ENCODE peak calls at places on chromosomes 7 and 10, in six cellular contexts. B, R, S, P, J and O are unnamed samples.

GRCh38 chr7:17599733-17600685 is 301.6 kb downstream of the AHR start:
- DNase-seq in B (no peak), R (no peak), S (peak), P (peak), J (peak), O (peak)

GRCh38 chr7:50497068-50497642 is 47.0 kb upstream of the FIGNL1 start:
- DNase-seq in B (no peak), R (no peak), S (peak), P (peak), J (no peak), O (no peak)

GRCh38 chr10:62019685-62020361 is 118.3 kb downstream of the ARID5B start:
- DNase-seq in B (no peak), R (no peak), S (no peak), P (peak), J (no peak), O (no peak)

GRCh38 chr10:12320892-12321291 is 28.5 kb upstream of the CAMK1D start:
- DNase-seq in B (no peak), R (no peak), S (no peak), P (no peak), J (no peak), O (no peak)

GRCh38 chr10:46048152-46048551 is 2.1 kb upstream of the MSMB start:
- DNase-seq in B (no peak), R (no peak), S (no peak), P (no peak), J (no peak), O (no peak)

GRCh38 chr10:93461124-93461806 is 20.9 kb downstream of the MYOF start:
- DNase-seq in B (no peak), R (no peak), S (no peak), P (peak), J (peak), O (no peak)

GRCh38 chr7:14504134-14504533 is 398.4 kb downstream of the DGKB start:
- DNase-seq in B (no peak), R (no peak), S (no peak), P (no peak), J (no peak), O (no peak)

GRCh38 chr10:80429521-80429966 is 21.2 kb downstream of the PRXL2A start:
- DNase-seq in B (no peak), R (no peak), S (no peak), P (peak), J (no peak), O (no peak)

GRCh38 chr10:94546058-94546595 is 539 bp downstream of the HELLS start:
- DNase-seq in B (no peak), R (no peak), S (peak), P (peak), J (no peak), O (no peak)

GRCh38 chr7:108335264-108335918 is 120.8 kb downstream of the NRCAM start:
- DNase-seq in B (no peak), R (no peak), S (peak), P (peak), J (no peak), O (no peak)

GRCh38 chr7:30074422-30075030 is 46.3 kb downstream of the PLEKHA8 start:
- DNase-seq in B (no peak), R (no peak), S (peak), P (peak), J (peak), O (peak)

GRCh38 chr7:159033473-159033825 is 111.2 kb downstream of the VIPR2 start:
- DNase-seq in B (no peak), R (peak), S (no peak), P (no peak), J (no peak), O (no peak)

GRCh38 chr7:80960228-80960627 is 41.4 kb upstream of the SEMA3C start:
- DNase-seq in B (no peak), R (no peak), S (no peak), P (no peak), J (no peak), O (no peak)

GRCh38 chr10:109456566-109457361 is 466.5 kb downstream of the XPNPEP1 start:
- DNase-seq in B (no peak), R (no peak), S (peak), P (no peak), J (no peak), O (no peak)

GRCh38 chr7:45456747-45457146 is 117.4 kb upstream of the ADCY1 start:
- DNase-seq in B (no peak), R (no peak), S (peak), P (no peak), J (peak), O (no peak)

GRCh38 chr10:90075995-90076394 is 374.6 kb downstream of the KIF20B start:
- DNase-seq in B (no peak), R (no peak), S (no peak), P (no peak), J (no peak), O (no peak)

GRCh38 chr10:2278391-2278790 is 541.1 kb upstream of the ADARB2 start:
- DNase-seq in B (no peak), R (no peak), S (no peak), P (no peak), J (no peak), O (no peak)

GRCh38 chr7:24214670-24215069 is 69.3 kb upstream of the NPY start:
- DNase-seq in B (no peak), R (no peak), S (no peak), P (no peak), J (no peak), O (no peak)

GRCh38 chr10:113643183-113643582 is 20.7 kb downstream of the NRAP start:
- DNase-seq in B (no peak), R (no peak), S (no peak), P (no peak), J (no peak), O (no peak)

DNA sequence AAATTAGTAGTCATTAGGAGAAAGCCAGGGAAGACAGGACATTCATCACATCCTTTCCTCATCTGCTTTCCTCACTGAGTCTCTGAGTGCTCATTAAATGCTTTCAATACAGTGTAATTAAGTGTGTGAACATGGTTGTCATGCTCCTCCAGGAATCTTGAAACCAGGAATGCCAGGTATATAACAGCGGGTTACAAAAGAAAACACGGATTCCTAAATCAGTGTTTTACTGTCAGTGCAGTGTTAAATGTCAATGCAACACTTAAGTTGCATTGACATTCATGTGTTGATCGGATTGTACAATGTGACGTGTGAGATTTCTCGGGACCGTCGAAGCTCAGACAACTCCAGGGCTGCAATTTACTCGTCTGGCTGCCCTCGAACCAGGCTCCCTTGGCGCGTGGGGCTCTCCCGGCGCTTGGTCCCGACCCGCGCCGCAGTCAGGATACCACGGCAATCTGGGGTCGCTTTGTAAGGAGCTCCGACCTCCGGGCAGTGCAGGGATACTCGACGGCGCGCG is 455 bp upstream of the SPAG6 start:
- DNase-seq in B (no peak), R (no peak), S (no peak), P (no peak), J (no peak), O (no peak)
- H3K4me3 ChIP-seq in B (no peak), R (no peak), S (peak), P (no peak), J (no peak), O (no peak)

GRCh38 chr10:16999665-17000451 is 129.8 kb downstream of the CUBN start:
- DNase-seq in B (peak), R (no peak), S (peak), P (peak), J (no peak), O (peak)
- H3K4me3 ChIP-seq in B (no peak), R (no peak), S (no peak), P (no peak), J (no peak), O (no peak)

GRCh38 chr7:25732771-25733217 is 419.2 kb upstream of the NFE2L3 start:
- DNase-seq in B (no peak), R (no peak), S (no peak), P (no peak), J (no peak), O (no peak)
- H3K4me3 ChIP-seq in B (no peak), R (no peak), S (no peak), P (no peak), J (no peak), O (no peak)

GRCh38 chr10:52029628-52030027 is 284.5 kb upstream of the DKK1 start:
- DNase-seq in B (no peak), R (no peak), S (no peak), P (no peak), J (no peak), O (no peak)

GRCh38 chr10:52030051-52030867 is 283.8 kb upstream of the DKK1 start:
- DNase-seq in B (no peak), R (no peak), S (peak), P (peak), J (no peak), O (no peak)

GRCh38 chr10:52031771-52032170 is 282.3 kb upstream of the DKK1 start:
- DNase-seq in B (no peak), R (no peak), S (peak), P (peak), J (no peak), O (peak)

GRCh38 chr10:52030975-52031374 is 283.1 kb upstream of the DKK1 start:
- DNase-seq in B (no peak), R (no peak), S (no peak), P (no peak), J (no peak), O (no peak)

GRCh38 chr10:52032681-52033629 is 281.1 kb upstream of the DKK1 start:
- DNase-seq in B (no peak), R (no peak), S (no peak), P (no peak), J (no peak), O (no peak)
- H3K4me3 ChIP-seq in B (no peak), R (no peak), S (no peak), P (no peak), J (no peak), O (no peak)

GRCh38 chr7:148336411-148336810 is 254.2 kb upstream of the C7orf33 start:
- DNase-seq in B (no peak), R (no peak), S (no peak), P (no peak), J (no peak), O (no peak)
- H3K4me3 ChIP-seq in B (no peak), R (no peak), S (no peak), P (no peak), J (no peak), O (no peak)

GRCh38 chr7:5689118-5689517 is 92.3 kb downstream of the RNF216 start:
- DNase-seq in B (no peak), R (no peak), S (peak), P (peak), J (no peak), O (no peak)
- H3K4me3 ChIP-seq in B (no peak), R (no peak), S (no peak), P (no peak), J (no peak), O (no peak)